ENCODE peak calls at places on chromosomes 11 and 22, in nine cellular contexts. One of them, this sample, is unnamed.
A peak's percentile ranks its signal among the peaks of the same experiment; 100 is the strongest.

GRCh38 chr11:77090046-77090372 is 12.6 kb upstream of the OMP start:
- DNase-seq in esophagus muscularis mucosa: no peak
- DNase-seq in BJ: no peak
- DNase-seq in heart right ventricle: no peak
- DNase-seq in GM06990: no peak
- DNase-seq in tibial nerve: no peak
- DNase-seq in AG09309: no peak
- DNase-seq in AG04450: no peak
- DNase-seq in cardiac fibroblast: no peak
- DNase-seq in this sample: no peak

GRCh38 chr11:88484873-88485621 is 147.5 kb upstream of the CTSC start:
- DNase-seq in esophagus muscularis mucosa: no peak
- DNase-seq in BJ: no peak
- DNase-seq in heart right ventricle: no peak
- DNase-seq in GM06990: peak; percentile 51
- DNase-seq in tibial nerve: no peak
- DNase-seq in AG09309: no peak
- DNase-seq in AG04450: no peak
- DNase-seq in cardiac fibroblast: peak; percentile 68
- DNase-seq in this sample: no peak

GRCh38 chr11:63944987-63945386 is 6.2 kb downstream of the NAA40 start:
- DNase-seq in esophagus muscularis mucosa: no peak
- DNase-seq in BJ: no peak
- DNase-seq in heart right ventricle: peak; percentile 49
- DNase-seq in GM06990: no peak
- DNase-seq in tibial nerve: no peak
- DNase-seq in AG09309: no peak
- DNase-seq in AG04450: no peak
- DNase-seq in cardiac fibroblast: peak; percentile 17
- DNase-seq in this sample: no peak

GRCh38 chr11:79544324-79544723 is 103.5 kb upstream of the TENM4 start:
- DNase-seq in esophagus muscularis mucosa: no peak
- DNase-seq in BJ: no peak
- DNase-seq in heart right ventricle: no peak
- DNase-seq in GM06990: no peak
- DNase-seq in tibial nerve: no peak
- DNase-seq in AG09309: no peak
- DNase-seq in AG04450: no peak
- DNase-seq in cardiac fibroblast: no peak
- DNase-seq in this sample: no peak

GRCh38 chr22:23824476-23825245 is 14.1 kb downstream of the DERL3 start:
- DNase-seq in esophagus muscularis mucosa: no peak
- DNase-seq in BJ: no peak
- DNase-seq in heart right ventricle: no peak
- DNase-seq in GM06990: no peak
- DNase-seq in tibial nerve: no peak
- DNase-seq in AG09309: no peak
- DNase-seq in AG04450: no peak
- DNase-seq in cardiac fibroblast: no peak
- DNase-seq in this sample: no peak

GRCh38 chr11:107653077-107653476 is 58.8 kb downstream of the SLN start:
- DNase-seq in esophagus muscularis mucosa: no peak
- DNase-seq in BJ: no peak
- DNase-seq in heart right ventricle: no peak
- DNase-seq in GM06990: no peak
- DNase-seq in tibial nerve: no peak
- DNase-seq in AG09309: no peak
- DNase-seq in AG04450: no peak
- DNase-seq in cardiac fibroblast: peak; percentile 19
- DNase-seq in this sample: no peak

GRCh38 chr11:43868852-43869567 is 11.6 kb upstream of the ALKBH3 start:
- DNase-seq in esophagus muscularis mucosa: no peak
- DNase-seq in BJ: no peak
- DNase-seq in heart right ventricle: no peak
- DNase-seq in GM06990: peak; percentile 64
- DNase-seq in tibial nerve: no peak
- DNase-seq in AG09309: peak; percentile 70
- DNase-seq in AG04450: no peak
- DNase-seq in cardiac fibroblast: peak; percentile 87
- DNase-seq in this sample: no peak

GRCh38 chr11:111419181-111419580 is 40.1 kb upstream of the POU2AF1 start:
- DNase-seq in esophagus muscularis mucosa: no peak
- DNase-seq in BJ: no peak
- DNase-seq in heart right ventricle: no peak
- DNase-seq in GM06990: no peak
- DNase-seq in tibial nerve: no peak
- DNase-seq in AG09309: no peak
- DNase-seq in AG04450: no peak
- DNase-seq in cardiac fibroblast: no peak
- DNase-seq in this sample: no peak

GRCh38 chr11:27313157-27313821 is 49.7 kb downstream of the CCDC34 start:
- DNase-seq in esophagus muscularis mucosa: no peak
- DNase-seq in BJ: no peak
- DNase-seq in heart right ventricle: no peak
- DNase-seq in GM06990: no peak
- DNase-seq in tibial nerve: no peak
- DNase-seq in AG09309: peak; percentile 27
- DNase-seq in AG04450: no peak
- DNase-seq in cardiac fibroblast: no peak
- DNase-seq in this sample: no peak

GRCh38 chr11:57427692-57428082 is 766 bp upstream of the SLC43A3 start:
- DNase-seq in esophagus muscularis mucosa: peak; percentile 95
- DNase-seq in BJ: no peak
- DNase-seq in heart right ventricle: peak; percentile 55
- DNase-seq in GM06990: no peak
- DNase-seq in tibial nerve: peak; percentile 94
- DNase-seq in AG09309: peak; percentile 58
- DNase-seq in AG04450: no peak
- DNase-seq in cardiac fibroblast: peak; percentile 84
- DNase-seq in this sample: no peak
- H3K4me3 ChIP-seq in esophagus muscularis mucosa: peak overlapping the region; percentile 67
- H3K4me3 ChIP-seq in BJ: no peak overlapping the region
- H3K4me3 ChIP-seq in heart right ventricle: no peak overlapping the region
- H3K4me3 ChIP-seq in GM06990: no peak overlapping the region
- H3K4me3 ChIP-seq in tibial nerve: peak overlapping the region; percentile 68
- H3K4me3 ChIP-seq in AG09309: no peak overlapping the region
- H3K4me3 ChIP-seq in AG04450: no peak overlapping the region
- H3K4me3 ChIP-seq in cardiac fibroblast: no peak overlapping the region
- H3K4me3 ChIP-seq in this sample: no peak overlapping the region

GRCh38 chr11:44950625-44951472 is at the start of gene TP53I11:
- DNase-seq in esophagus muscularis mucosa: no peak
- DNase-seq in BJ: peak; percentile 18
- DNase-seq in heart right ventricle: peak; percentile 91
- DNase-seq in GM06990: no peak
- DNase-seq in tibial nerve: peak; percentile 31
- DNase-seq in AG09309: no peak
- DNase-seq in AG04450: no peak
- DNase-seq in cardiac fibroblast: peak; percentile 61
- DNase-seq in this sample: peak; percentile 2
- TF ChIP-seq CTCF in esophagus muscularis mucosa: peak; percentile 65
- TF ChIP-seq CTCF in BJ: peak; percentile 37
- TF ChIP-seq CTCF in heart right ventricle: peak; percentile 78
- TF ChIP-seq CTCF in GM06990: no peak
- TF ChIP-seq CTCF in tibial nerve: peak; percentile 57
- TF ChIP-seq CTCF in AG09309: peak; percentile 37
- TF ChIP-seq CTCF in AG04450: peak; percentile 43
- TF ChIP-seq CTCF in cardiac fibroblast: peak; percentile 24
- TF ChIP-seq CTCF in this sample: peak; percentile 43

GRCh38 chr22:30078320-30079311 is 1.6 kb upstream of the HORMAD2 start:
- DNase-seq in esophagus muscularis mucosa: no peak
- DNase-seq in BJ: no peak
- DNase-seq in heart right ventricle: no peak
- DNase-seq in GM06990: peak; percentile 62
- DNase-seq in tibial nerve: no peak
- DNase-seq in AG09309: no peak
- DNase-seq in AG04450: no peak
- DNase-seq in cardiac fibroblast: no peak
- DNase-seq in this sample: no peak

GRCh38 chr22:30077279-30077678 is 3.0 kb upstream of the HORMAD2 start:
- DNase-seq in esophagus muscularis mucosa: no peak
- DNase-seq in BJ: no peak
- DNase-seq in heart right ventricle: no peak
- DNase-seq in GM06990: no peak
- DNase-seq in tibial nerve: no peak
- DNase-seq in AG09309: no peak
- DNase-seq in AG04450: no peak
- DNase-seq in cardiac fibroblast: no peak
- DNase-seq in this sample: no peak

GRCh38 chr22:30080805-30081204 is 541 bp downstream of the HORMAD2 start:
- DNase-seq in esophagus muscularis mucosa: no peak
- DNase-seq in BJ: no peak
- DNase-seq in heart right ventricle: no peak
- DNase-seq in GM06990: no peak
- DNase-seq in tibial nerve: no peak
- DNase-seq in AG09309: no peak
- DNase-seq in AG04450: no peak
- DNase-seq in cardiac fibroblast: no peak
- DNase-seq in this sample: no peak

GRCh38 chr22:30074994-30075393 is 5.3 kb upstream of the HORMAD2 start:
- DNase-seq in esophagus muscularis mucosa: no peak
- DNase-seq in BJ: no peak
- DNase-seq in heart right ventricle: no peak
- DNase-seq in GM06990: no peak
- DNase-seq in tibial nerve: no peak
- DNase-seq in AG09309: no peak
- DNase-seq in AG04450: no peak
- DNase-seq in cardiac fibroblast: no peak
- DNase-seq in this sample: no peak

GRCh38 chr22:30079952-30080533 is at the start of gene HORMAD2:
- DNase-seq in esophagus muscularis mucosa: no peak
- DNase-seq in BJ: no peak
- DNase-seq in heart right ventricle: peak; percentile 9
- DNase-seq in GM06990: peak; percentile 79
- DNase-seq in tibial nerve: no peak
- DNase-seq in AG09309: no peak
- DNase-seq in AG04450: no peak
- DNase-seq in cardiac fibroblast: peak; percentile 38
- DNase-seq in this sample: peak; percentile 52
- H3K4me3 ChIP-seq in esophagus muscularis mucosa: peak within 1 kb of the TSS; percentile 49
- H3K4me3 ChIP-seq in BJ: no peak within 1 kb of the TSS
- H3K4me3 ChIP-seq in heart right ventricle: no peak within 1 kb of the TSS
- H3K4me3 ChIP-seq in GM06990: no peak within 1 kb of the TSS
- H3K4me3 ChIP-seq in tibial nerve: peak within 1 kb of the TSS; percentile 35
- H3K4me3 ChIP-seq in AG09309: no peak within 1 kb of the TSS
- H3K4me3 ChIP-seq in AG04450: no peak within 1 kb of the TSS
- H3K4me3 ChIP-seq in cardiac fibroblast: peak within 1 kb of the TSS; percentile 12
- H3K4me3 ChIP-seq in this sample: peak within 1 kb of the TSS; percentile 55

DNA sequence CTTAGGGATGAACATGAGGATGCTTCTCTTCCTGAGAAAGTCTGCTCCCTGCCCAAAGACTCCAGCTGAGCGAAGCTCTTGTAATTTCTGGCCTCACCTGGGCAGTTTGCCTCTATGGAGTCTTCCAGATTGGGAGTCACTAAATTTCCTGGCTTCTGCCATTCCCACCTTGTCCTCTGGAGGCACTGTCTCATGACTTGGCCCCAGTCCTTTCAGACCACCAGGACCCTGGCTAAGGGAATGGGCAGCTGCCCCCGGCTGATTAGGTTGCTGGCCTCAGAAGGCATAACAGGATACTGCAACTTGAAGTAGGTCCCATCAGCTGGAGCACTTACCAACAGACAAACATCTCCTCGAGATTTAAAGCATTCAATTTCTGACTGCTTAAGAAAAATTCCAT is 128.1 kb upstream of the SPON1 start:
- DNase-seq in esophagus muscularis mucosa: no peak
- DNase-seq in BJ: no peak
- DNase-seq in heart right ventricle: no peak
- DNase-seq in GM06990: no peak
- DNase-seq in tibial nerve: no peak
- DNase-seq in AG09309: no peak
- DNase-seq in AG04450: no peak
- DNase-seq in cardiac fibroblast: no peak
- DNase-seq in this sample: no peak
- TF ChIP-seq CTCF in esophagus muscularis mucosa: no peak
- TF ChIP-seq CTCF in BJ: peak; percentile 33
- TF ChIP-seq CTCF in heart right ventricle: no peak
- TF ChIP-seq CTCF in GM06990: peak; percentile 29
- TF ChIP-seq CTCF in tibial nerve: no peak
- TF ChIP-seq CTCF in AG09309: peak; percentile 16
- TF ChIP-seq CTCF in AG04450: peak; percentile 43
- TF ChIP-seq CTCF in cardiac fibroblast: peak; percentile 26
- TF ChIP-seq CTCF in this sample: peak; percentile 47

GRCh38 chr22:31625257-31625640 is 36.8 kb downstream of the PISD start:
- DNase-seq in esophagus muscularis mucosa: no peak
- DNase-seq in BJ: no peak
- DNase-seq in heart right ventricle: no peak
- DNase-seq in GM06990: no peak
- DNase-seq in tibial nerve: no peak
- DNase-seq in AG09309: no peak
- DNase-seq in AG04450: no peak
- DNase-seq in cardiac fibroblast: no peak
- DNase-seq in this sample: no peak

GRCh38 chr22:31628362-31628761 is 33.7 kb downstream of the PISD start:
- DNase-seq in esophagus muscularis mucosa: no peak
- DNase-seq in BJ: no peak
- DNase-seq in heart right ventricle: no peak
- DNase-seq in GM06990: no peak
- DNase-seq in tibial nerve: no peak
- DNase-seq in AG09309: no peak
- DNase-seq in AG04450: no peak
- DNase-seq in cardiac fibroblast: no peak
- DNase-seq in this sample: no peak

GRCh38 chr22:31627223-31627731 is 34.7 kb downstream of the PISD start:
- DNase-seq in esophagus muscularis mucosa: no peak
- DNase-seq in BJ: no peak
- DNase-seq in heart right ventricle: no peak
- DNase-seq in GM06990: no peak
- DNase-seq in tibial nerve: no peak
- DNase-seq in AG09309: no peak
- DNase-seq in AG04450: no peak
- DNase-seq in cardiac fibroblast: no peak
- DNase-seq in this sample: no peak

GRCh38 chr22:31625661-31626426 is 36.2 kb downstream of the PISD start:
- DNase-seq in esophagus muscularis mucosa: no peak
- DNase-seq in BJ: no peak
- DNase-seq in heart right ventricle: peak; percentile 37
- DNase-seq in GM06990: no peak
- DNase-seq in tibial nerve: peak; percentile 49
- DNase-seq in AG09309: no peak
- DNase-seq in AG04450: no peak
- DNase-seq in cardiac fibroblast: peak; percentile 50
- DNase-seq in this sample: no peak

GRCh38 chr22:31626427-31627150 is 35.4 kb downstream of the PISD start:
- DNase-seq in esophagus muscularis mucosa: no peak
- DNase-seq in BJ: no peak
- DNase-seq in heart right ventricle: no peak
- DNase-seq in GM06990: no peak
- DNase-seq in tibial nerve: no peak
- DNase-seq in AG09309: no peak
- DNase-seq in AG04450: no peak
- DNase-seq in cardiac fibroblast: no peak
- DNase-seq in this sample: no peak
- H3K4me3 ChIP-seq in esophagus muscularis mucosa: no peak overlapping the region
- H3K4me3 ChIP-seq in BJ: no peak overlapping the region
- H3K4me3 ChIP-seq in heart right ventricle: no peak overlapping the region
- H3K4me3 ChIP-seq in GM06990: no peak overlapping the region
- H3K4me3 ChIP-seq in tibial nerve: no peak overlapping the region
- H3K4me3 ChIP-seq in AG09309: no peak overlapping the region
- H3K4me3 ChIP-seq in AG04450: no peak overlapping the region
- H3K4me3 ChIP-seq in cardiac fibroblast: no peak overlapping the region
- H3K4me3 ChIP-seq in this sample: no peak overlapping the region

GRCh38 chr22:36323182-36323854 is 64.4 kb downstream of the MYH9 start:
- DNase-seq in esophagus muscularis mucosa: no peak
- DNase-seq in BJ: no peak
- DNase-seq in heart right ventricle: peak; percentile 62
- DNase-seq in GM06990: no peak
- DNase-seq in tibial nerve: peak; percentile 74
- DNase-seq in AG09309: no peak
- DNase-seq in AG04450: no peak
- DNase-seq in cardiac fibroblast: peak; percentile 87
- DNase-seq in this sample: no peak
- TF ChIP-seq CTCF in esophagus muscularis mucosa: peak; percentile 31
- TF ChIP-seq CTCF in BJ: no peak
- TF ChIP-seq CTCF in heart right ventricle: no peak
- TF ChIP-seq CTCF in GM06990: no peak
- TF ChIP-seq CTCF in tibial nerve: no peak
- TF ChIP-seq CTCF in AG09309: no peak
- TF ChIP-seq CTCF in AG04450: no peak
- TF ChIP-seq CTCF in cardiac fibroblast: no peak
- TF ChIP-seq CTCF in this sample: no peak

This sample was measured in retinal pigment epithelial cell.